ENCODE peak calls at places on chromosomes 2 and 18, in seven cellular contexts. One of them, this sample, is unnamed.

GRCh38 chr2:55862673-55863390 is 60.8 kb downstream of the EFEMP1 start:
- DNase-seq in cardiac muscle cell: peak
- DNase-seq in AG04450: peak
- DNase-seq in HCT116: no peak
- DNase-seq in AG10803: peak
- DNase-seq in choroid plexus epithelial cell: peak
- DNase-seq in body of pancreas: peak
- DNase-seq in this sample: no peak

GRCh38 chr18:63161728-63162195 is 157.8 kb downstream of the BCL2 start:
- DNase-seq in cardiac muscle cell: peak
- DNase-seq in AG04450: peak
- DNase-seq in HCT116: no peak
- DNase-seq in AG10803: peak
- DNase-seq in choroid plexus epithelial cell: peak
- DNase-seq in body of pancreas: peak
- DNase-seq in this sample: peak

GRCh38 chr2:10668402-10669012 is 21.3 kb downstream of the NOL10 start:
- DNase-seq in cardiac muscle cell: peak
- DNase-seq in AG04450: peak
- DNase-seq in HCT116: peak
- DNase-seq in AG10803: peak
- DNase-seq in choroid plexus epithelial cell: peak
- DNase-seq in body of pancreas: no peak
- DNase-seq in this sample: peak

GRCh38 chr2:46434851-46435273 is 44.5 kb upstream of the TMEM247 start:
- DNase-seq in cardiac muscle cell: peak
- DNase-seq in AG04450: peak
- DNase-seq in HCT116: no peak
- DNase-seq in AG10803: peak
- DNase-seq in choroid plexus epithelial cell: peak
- DNase-seq in body of pancreas: no peak
- DNase-seq in this sample: no peak

GRCh38 chr2:239883326-239884050 is 141.7 kb downstream of the NDUFA10 start:
- DNase-seq in cardiac muscle cell: no peak
- DNase-seq in AG04450: no peak
- DNase-seq in HCT116: no peak
- DNase-seq in AG10803: no peak
- DNase-seq in choroid plexus epithelial cell: no peak
- DNase-seq in body of pancreas: no peak
- DNase-seq in this sample: no peak

GRCh38 chr2:218745559-218746469 is 35.2 kb downstream of the TTLL4 start:
- DNase-seq in cardiac muscle cell: peak
- DNase-seq in AG04450: no peak
- DNase-seq in HCT116: peak
- DNase-seq in AG10803: peak
- DNase-seq in choroid plexus epithelial cell: peak
- DNase-seq in body of pancreas: peak
- DNase-seq in this sample: no peak

GRCh38 chr2:18411571-18411970 is 148.9 kb downstream of the RDH14 start:
- DNase-seq in cardiac muscle cell: no peak
- DNase-seq in AG04450: no peak
- DNase-seq in HCT116: no peak
- DNase-seq in AG10803: peak
- DNase-seq in choroid plexus epithelial cell: no peak
- DNase-seq in body of pancreas: no peak
- DNase-seq in this sample: no peak

GRCh38 chr2:157460384-157460837 is 16.5 kb upstream of the CYTIP start:
- DNase-seq in cardiac muscle cell: peak
- DNase-seq in AG04450: no peak
- DNase-seq in HCT116: no peak
- DNase-seq in AG10803: no peak
- DNase-seq in choroid plexus epithelial cell: no peak
- DNase-seq in body of pancreas: no peak
- DNase-seq in this sample: no peak

GRCh38 chr2:43948370-43948769 is 47.4 kb downstream of the LRPPRC start:
- DNase-seq in cardiac muscle cell: no peak
- DNase-seq in AG04450: no peak
- DNase-seq in HCT116: no peak
- DNase-seq in AG10803: no peak
- DNase-seq in choroid plexus epithelial cell: no peak
- DNase-seq in body of pancreas: no peak
- DNase-seq in this sample: no peak

GRCh38 chr2:226799976-226800940 is 638 bp upstream of the IRS1 start:
- DNase-seq in cardiac muscle cell: no peak
- DNase-seq in AG04450: no peak
- DNase-seq in HCT116: no peak
- DNase-seq in AG10803: peak
- DNase-seq in choroid plexus epithelial cell: peak
- DNase-seq in body of pancreas: peak
- DNase-seq in this sample: no peak

GRCh38 chr2:226354434-226354833 is 445.2 kb downstream of the IRS1 start:
- DNase-seq in cardiac muscle cell: peak
- DNase-seq in AG04450: no peak
- DNase-seq in HCT116: no peak
- DNase-seq in AG10803: peak
- DNase-seq in choroid plexus epithelial cell: peak
- DNase-seq in body of pancreas: no peak
- DNase-seq in this sample: no peak

GRCh38 chr2:207167129-207167923 is 1.6 kb upstream of the KLF7 start:
- DNase-seq in cardiac muscle cell: peak
- DNase-seq in AG04450: no peak
- DNase-seq in HCT116: no peak
- DNase-seq in AG10803: peak
- DNase-seq in choroid plexus epithelial cell: peak
- DNase-seq in body of pancreas: no peak
- DNase-seq in this sample: no peak

GRCh38 chr18:75047240-75047639 is 161.7 kb downstream of the PTGR3 start:
- DNase-seq in cardiac muscle cell: no peak
- DNase-seq in AG04450: no peak
- DNase-seq in HCT116: no peak
- DNase-seq in AG10803: no peak
- DNase-seq in choroid plexus epithelial cell: no peak
- DNase-seq in body of pancreas: no peak
- DNase-seq in this sample: no peak

GRCh38 chr2:197108758-197109157 is 182.3 kb upstream of the PGAP1 start:
- DNase-seq in cardiac muscle cell: peak
- DNase-seq in AG04450: no peak
- DNase-seq in HCT116: no peak
- DNase-seq in AG10803: peak
- DNase-seq in choroid plexus epithelial cell: peak
- DNase-seq in body of pancreas: peak
- DNase-seq in this sample: no peak

GRCh38 chr18:8818982-8819381 is 113.6 kb downstream of the MTCL1 start:
- DNase-seq in cardiac muscle cell: no peak
- DNase-seq in AG04450: no peak
- DNase-seq in HCT116: no peak
- DNase-seq in AG10803: no peak
- DNase-seq in choroid plexus epithelial cell: no peak
- DNase-seq in body of pancreas: no peak
- DNase-seq in this sample: no peak

GRCh38 chr2:178860551-178860950 is 53.3 kb upstream of the TTN start:
- DNase-seq in cardiac muscle cell: peak
- DNase-seq in AG04450: no peak
- DNase-seq in HCT116: no peak
- DNase-seq in AG10803: no peak
- DNase-seq in choroid plexus epithelial cell: peak
- DNase-seq in body of pancreas: peak
- DNase-seq in this sample: no peak

GRCh38 chr2:119117891-119118882 is 40.4 kb downstream of the C1QL2 start:
- DNase-seq in cardiac muscle cell: no peak
- DNase-seq in AG04450: no peak
- DNase-seq in HCT116: no peak
- DNase-seq in AG10803: no peak
- DNase-seq in choroid plexus epithelial cell: no peak
- DNase-seq in body of pancreas: no peak
- DNase-seq in this sample: no peak

GRCh38 chr2:98297817-98298684 is 48.2 kb upstream of the CNGA3 start:
- DNase-seq in cardiac muscle cell: no peak
- DNase-seq in AG04450: no peak
- DNase-seq in HCT116: no peak
- DNase-seq in AG10803: no peak
- DNase-seq in choroid plexus epithelial cell: no peak
- DNase-seq in body of pancreas: no peak
- DNase-seq in this sample: no peak

GRCh38 chr2:30041884-30042283 is 104.9 kb upstream of the YPEL5 start:
- DNase-seq in cardiac muscle cell: no peak
- DNase-seq in AG04450: no peak
- DNase-seq in HCT116: no peak
- DNase-seq in AG10803: no peak
- DNase-seq in choroid plexus epithelial cell: no peak
- DNase-seq in body of pancreas: no peak
- DNase-seq in this sample: no peak

GRCh38 chr2:30048636-30049175 is 98.1 kb upstream of the YPEL5 start:
- DNase-seq in cardiac muscle cell: no peak
- DNase-seq in AG04450: no peak
- DNase-seq in HCT116: no peak
- DNase-seq in AG10803: peak
- DNase-seq in choroid plexus epithelial cell: no peak
- DNase-seq in body of pancreas: no peak
- DNase-seq in this sample: no peak

DNA sequence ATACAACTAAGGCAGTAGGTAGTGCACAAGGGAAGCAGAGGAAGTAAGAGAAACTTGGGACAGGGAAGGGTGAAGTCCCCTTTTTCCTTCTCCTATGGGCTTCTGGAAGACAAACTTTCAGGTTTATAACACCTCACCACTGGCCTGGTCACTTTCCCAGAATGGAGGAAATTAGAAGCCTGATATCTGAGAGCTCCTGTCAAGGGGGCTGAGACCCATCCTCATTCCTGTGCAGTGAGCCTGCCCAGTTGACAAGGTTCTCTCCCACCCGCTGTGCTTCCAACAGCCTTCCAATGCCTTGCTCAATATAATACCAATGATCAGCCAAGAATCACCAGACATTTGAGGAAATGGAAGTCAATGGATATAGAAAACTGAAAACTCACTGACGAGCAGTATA is 100.4 kb upstream of the YPEL5 start:
- DNase-seq in cardiac muscle cell: no peak
- DNase-seq in AG04450: no peak
- DNase-seq in HCT116: no peak
- DNase-seq in AG10803: no peak
- DNase-seq in choroid plexus epithelial cell: no peak
- DNase-seq in body of pancreas: no peak
- DNase-seq in this sample: no peak
- TF ChIP-seq CTCF in cardiac muscle cell: no peak
- TF ChIP-seq CTCF in AG04450: no peak
- TF ChIP-seq CTCF in HCT116: no peak
- TF ChIP-seq CTCF in AG10803: no peak
- TF ChIP-seq CTCF in choroid plexus epithelial cell: no peak
- TF ChIP-seq CTCF in body of pancreas: no peak
- TF ChIP-seq CTCF in this sample: no peak

GRCh38 chr2:134737671-134738070 is 18.9 kb upstream of the TMEM163 start:
- DNase-seq in cardiac muscle cell: no peak
- DNase-seq in AG04450: no peak
- DNase-seq in HCT116: no peak
- DNase-seq in AG10803: no peak
- DNase-seq in choroid plexus epithelial cell: no peak
- DNase-seq in body of pancreas: no peak
- DNase-seq in this sample: no peak

GRCh38 chr2:134739261-134739878 is 20.6 kb upstream of the TMEM163 start:
- DNase-seq in cardiac muscle cell: no peak
- DNase-seq in AG04450: no peak
- DNase-seq in HCT116: no peak
- DNase-seq in AG10803: no peak
- DNase-seq in choroid plexus epithelial cell: no peak
- DNase-seq in body of pancreas: no peak
- DNase-seq in this sample: no peak

GRCh38 chr2:134736167-134736885 is 17.5 kb upstream of the TMEM163 start:
- DNase-seq in cardiac muscle cell: peak
- DNase-seq in AG04450: no peak
- DNase-seq in HCT116: peak
- DNase-seq in AG10803: peak
- DNase-seq in choroid plexus epithelial cell: peak
- DNase-seq in body of pancreas: no peak
- DNase-seq in this sample: no peak

GRCh38 chr2:134738150-134738865 is 19.5 kb upstream of the TMEM163 start:
- DNase-seq in cardiac muscle cell: peak
- DNase-seq in AG04450: no peak
- DNase-seq in HCT116: no peak
- DNase-seq in AG10803: peak
- DNase-seq in choroid plexus epithelial cell: peak
- DNase-seq in body of pancreas: no peak
- DNase-seq in this sample: no peak

GRCh38 chr2:134739879-134740301 is 21.1 kb upstream of the TMEM163 start:
- DNase-seq in cardiac muscle cell: no peak
- DNase-seq in AG04450: no peak
- DNase-seq in HCT116: no peak
- DNase-seq in AG10803: peak
- DNase-seq in choroid plexus epithelial cell: no peak
- DNase-seq in body of pancreas: no peak
- DNase-seq in this sample: peak
- H3K4me3 ChIP-seq in cardiac muscle cell: no peak
- H3K4me3 ChIP-seq in AG04450: no peak
- H3K4me3 ChIP-seq in HCT116: no peak
- H3K4me3 ChIP-seq in AG10803: no peak
- H3K4me3 ChIP-seq in choroid plexus epithelial cell: no peak
- H3K4me3 ChIP-seq in body of pancreas: no peak
- H3K4me3 ChIP-seq in this sample: no peak

DNA sequence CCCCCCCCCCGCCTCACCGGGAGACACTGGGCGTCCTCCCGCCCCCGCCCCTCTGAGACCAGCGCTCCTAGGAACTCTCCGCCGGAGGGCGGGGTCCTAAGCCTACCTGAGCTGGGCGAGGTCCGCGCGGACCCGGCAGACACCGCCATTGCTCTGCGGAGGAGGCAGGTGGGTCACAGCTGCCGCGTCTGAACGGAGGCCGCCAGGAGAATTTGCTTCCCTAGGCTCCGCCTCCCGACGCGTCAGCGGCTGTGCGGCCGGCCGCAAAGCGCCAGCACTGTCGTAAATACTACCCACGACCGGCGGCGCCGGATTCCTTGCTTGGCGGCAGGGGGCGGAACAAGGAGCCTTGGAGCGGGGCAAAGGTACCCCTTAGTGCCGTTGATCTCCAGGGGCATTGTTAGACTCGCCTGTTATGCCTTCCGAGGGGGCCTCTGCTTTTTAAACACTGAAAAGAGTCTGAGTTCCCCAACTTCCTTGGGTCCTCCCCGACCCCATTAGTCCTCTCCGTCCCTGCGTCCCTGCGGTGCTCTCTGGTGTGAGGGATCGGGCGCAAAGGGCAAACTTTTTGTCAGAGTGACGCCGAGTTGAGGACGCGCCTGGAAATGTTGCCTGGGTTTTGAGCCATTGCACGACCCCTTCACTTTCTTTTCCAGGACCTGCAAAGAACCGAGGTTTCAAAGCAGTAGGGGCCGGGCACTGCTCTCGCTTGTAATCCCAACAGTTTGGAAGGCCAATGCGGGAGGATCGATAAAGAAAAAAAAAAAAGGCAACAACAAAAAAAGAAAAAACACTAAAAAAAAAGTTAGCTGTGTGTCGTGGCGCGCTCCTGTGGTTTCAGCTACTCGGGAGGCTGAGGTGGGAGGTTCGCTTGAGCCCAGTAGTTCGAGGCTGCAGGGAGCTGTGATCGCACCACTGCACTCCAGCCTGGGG is at the start of gene GGCX:
- DNase-seq in cardiac muscle cell: peak
- DNase-seq in AG04450: peak
- DNase-seq in HCT116: peak
- DNase-seq in AG10803: peak
- DNase-seq in choroid plexus epithelial cell: peak
- DNase-seq in body of pancreas: peak
- DNase-seq in this sample: peak
- TF ChIP-seq CTCF in cardiac muscle cell: peak
- TF ChIP-seq CTCF in AG04450: no peak
- TF ChIP-seq CTCF in HCT116: no peak
- TF ChIP-seq CTCF in AG10803: peak
- TF ChIP-seq CTCF in choroid plexus epithelial cell: peak
- TF ChIP-seq CTCF in body of pancreas: no peak
- TF ChIP-seq CTCF in this sample: no peak

GRCh38 chr2:118091140-118091478 is 2.8 kb downstream of the INSIG2 start:
- DNase-seq in cardiac muscle cell: no peak
- DNase-seq in AG04450: no peak
- DNase-seq in HCT116: no peak
- DNase-seq in AG10803: no peak
- DNase-seq in choroid plexus epithelial cell: peak
- DNase-seq in body of pancreas: no peak
- DNase-seq in this sample: no peak
- H3K4me3 ChIP-seq in cardiac muscle cell: no peak
- H3K4me3 ChIP-seq in AG04450: no peak
- H3K4me3 ChIP-seq in HCT116: no peak
- H3K4me3 ChIP-seq in AG10803: no peak
- H3K4me3 ChIP-seq in choroid plexus epithelial cell: no peak
- H3K4me3 ChIP-seq in body of pancreas: no peak
- H3K4me3 ChIP-seq in this sample: no peak